ENCODE peak calls at places on chromosomes 5 and 9, in eight cellular contexts. T is bronchial epithelial cell; I is GDM1; J is stimulated activated CD8-positive, alpha-beta memory T cell treated with anti-CD3 and anti-CD28 coated beads, Interleukin-2, amount 100 ng/mL, for 1 hour; V is memory B cell; Q is mesothelial cell of epicardium; C is activated T-cell treated with anti-CD3 and anti-CD28 coated beads for 1 hour; B is NCI-H774. M is an unnamed sample.
A peak's percentile ranks its signal among the peaks of the same experiment; 100 is the strongest.

GRCh38 chr5:168128556-168128955 is 162.9 kb upstream of the WWC1 start:
- DNase-seq in T (no peak), I (no peak), J (no peak), V (no peak), Q (no peak), C (no peak), B (no peak), M (no peak)

GRCh38 chr9:98859941-98860340 is 52.5 kb downstream of the GALNT12 start:
- DNase-seq in T (no peak), I (no peak), J (no peak), V (no peak), Q (no peak), C (no peak), B (no peak), M (no peak)

GRCh38 chr5:123937230-123937629 is 425.3 kb downstream of the CSNK1G3 start:
- DNase-seq in T (peak; percentile 64), I (peak; percentile 25), J (no peak), V (peak; percentile 25), Q (no peak), C (no peak), B (no peak), M (peak; percentile 32)

GRCh38 chr9:119047513-119047912 is 321.7 kb downstream of the BRINP1 start:
- DNase-seq in T (no peak), I (no peak), J (no peak), V (no peak), Q (no peak), C (no peak), B (no peak), M (no peak)

GRCh38 chr9:37034938-37035471 is 937 bp upstream of the PAX5 start:
- DNase-seq in T (no peak), I (no peak), J (no peak), V (peak; percentile 34), Q (no peak), C (no peak), B (no peak), M (peak; percentile 70)

GRCh38 chr5:180128671-180129261 is 57.2 kb upstream of the RNF130 start:
- DNase-seq in T (no peak), I (no peak), J (no peak), V (no peak), Q (no peak), C (no peak), B (no peak), M (no peak)

GRCh38 chr9:16321461-16322119 is 548.9 kb downstream of the BNC2 start:
- DNase-seq in T (peak; percentile 67), I (no peak), J (no peak), V (no peak), Q (no peak), C (no peak), B (no peak), M (no peak)

GRCh38 chr9:133041958-133042357 is 11.2 kb downstream of the GTF3C5 start:
- DNase-seq in T (no peak), I (no peak), J (no peak), V (no peak), Q (no peak), C (no peak), B (no peak), M (no peak)

GRCh38 chr5:138402640-138403039 is 36.2 kb upstream of the REEP2 start:
- DNase-seq in T (no peak), I (no peak), J (no peak), V (no peak), Q (no peak), C (no peak), B (no peak), M (no peak)

M was measured in NCI-H146.